ENCODE peak calls at places on chromosomes 7 and 10, in five cellular contexts. M is HAP-1, Y is fibroblast of the conjunctiva, U is ecto neural progenitor cell, D is BE2C. E is an unnamed sample.

GRCh38 chr10:113438660-113439059 is 114.2 kb upstream of the HABP2 start:
- DNase-seq in Y (peak; percentile 50), D (no peak), U (no peak), M (no peak), E (no peak)

GRCh38 chr10:118374404-118374803 is 32.3 kb upstream of the FAM204A start:
- DNase-seq in D (no peak), Y (no peak), M (no peak), U (no peak), E (no peak)

GRCh38 chr10:52771534-52772455 is 789 bp downstream of the MBL2 start:
- DNase-seq in D (no peak), Y (no peak), U (no peak), M (no peak), E (no peak)

GRCh38 chr10:89389254-89389653 is 3.2 kb upstream of the IFIT1 start:
- DNase-seq in U (no peak), M (no peak), Y (no peak), D (no peak), E (no peak)

GRCh38 chr10:121648078-121648477 is 49.8 kb upstream of the FGFR2 start:
- DNase-seq in M (no peak), D (no peak), Y (no peak), U (no peak), E (no peak)

GRCh38 chr7:142535123-142535779 is 214.0 kb upstream of the PRSS1 start:
- DNase-seq in M (peak; percentile 74), D (peak; percentile 80), Y (peak; percentile 84), U (peak; percentile 75), E (peak; percentile 19)

GRCh38 chr10:60944159-60944909 is at the start of gene RHOBTB1:
- DNase-seq in M (peak; percentile 81), Y (peak; percentile 41), U (peak; percentile 84), D (peak; percentile 84), E (peak; percentile 81)

GRCh38 chr7:26603631-26604030 is 260.8 kb downstream of the SKAP2 start:
- DNase-seq in Y (no peak), D (no peak), U (no peak), M (no peak), E (no peak)

GRCh38 chr7:101869901-101870290 is 52.5 kb downstream of the CUX1 start:
- DNase-seq in Y (no peak), U (no peak), M (no peak), D (no peak), E (no peak)

GRCh38 chr7:129911790-129912189 is 41.0 kb downstream of the UBE2H start:
- DNase-seq in U (no peak), D (no peak), M (no peak), Y (no peak), E (no peak)

GRCh38 chr7:47819054-47819920 is 129.0 kb downstream of the PKD1L1 start:
- DNase-seq in Y (peak; percentile 73), U (peak; percentile 64), M (peak; percentile 82), D (peak; percentile 75), E (peak; percentile 50)

GRCh38 chr10:114943000-114943399 is 5.0 kb downstream of the TRUB1 start:
- DNase-seq in U (no peak), M (no peak), Y (no peak), D (no peak), E (peak; percentile 24)

GRCh38 chr7:29921404-29922010 is 68.1 kb downstream of the SCRN1 start:
- DNase-seq in D (peak; percentile 63), M (peak; percentile 79), U (peak; percentile 69), Y (peak; percentile 33), E (no peak)

GRCh38 chr7:150406565-150407421 is 27.7 kb downstream of the ZNF775 start:
- DNase-seq in D (no peak), M (no peak), Y (no peak), U (no peak), E (no peak)

GRCh38 chr7:66779669-66780408 is 39.3 kb downstream of the RABGEF1 start:
- DNase-seq in M (no peak), Y (no peak), D (no peak), U (no peak), E (no peak)

GRCh38 chr10:7304110-7304509 is 106.7 kb downstream of the SFMBT2 start:
- DNase-seq in M (no peak), Y (no peak), D (no peak), U (no peak), E (no peak)

GRCh38 chr7:7719235-7719634 is 828 bp upstream of the RPA3 start:
- DNase-seq in U (no peak), M (peak; percentile 9), D (peak; percentile 68), Y (peak; percentile 99), E (no peak)

GRCh38 chr10:78685466-78686163 is 383.2 kb upstream of the ZMIZ1 start:
- DNase-seq in M (no peak), Y (no peak), D (no peak), U (peak; percentile 13), E (no peak)

GRCh38 chr7:100173806-100174495 is 3.2 kb downstream of the GPC2 start:
- DNase-seq in U (no peak), M (no peak), D (no peak), Y (no peak), E (no peak)

GRCh38 chr10:43255644-43256431 is 11.0 kb downstream of the RASGEF1A start:
- DNase-seq in Y (no peak), M (peak; percentile 74), U (peak; percentile 65), D (peak; percentile 48), E (no peak)

GRCh38 chr10:22022257-22023051 is 18.9 kb upstream of the DNAJC1 start:
- DNase-seq in D (peak; percentile 67), U (no peak), M (no peak), Y (no peak), E (peak; percentile 39)

GRCh38 chr10:31757374-31757773 is 171.3 kb downstream of the ARHGAP12 start:
- DNase-seq in M (no peak), D (peak; percentile 27), U (no peak), Y (no peak), E (no peak)

GRCh38 chr10:16779375-16779774 is 37.8 kb downstream of the RSU1 start:
- DNase-seq in M (peak; percentile 64), U (no peak), Y (no peak), D (no peak), E (no peak)

GRCh38 chr7:147803625-147804024 is 786.9 kb upstream of the C7orf33 start:
- DNase-seq in D (peak; percentile 57), Y (no peak), U (no peak), M (no peak), E (no peak)

GRCh38 chr10:5917305-5917704 is 27.3 kb downstream of the FBH1 start:
- DNase-seq in M (no peak), U (no peak), Y (no peak), D (no peak), E (no peak)

GRCh38 chr7:30465342-30466170 is 13.0 kb downstream of the NOD1 start:
- DNase-seq in U (no peak), Y (peak; percentile 40), M (no peak), D (no peak), E (no peak)

GRCh38 chr7:30237271-30237695 is 47.1 kb upstream of the ZNRF2 start:
- DNase-seq in Y (no peak), D (peak; percentile 14), U (no peak), M (no peak), E (no peak)

GRCh38 chr10:132148261-132149251 is 38.2 kb upstream of the DPYSL4 start:
- DNase-seq in U (no peak), D (peak; percentile 3), M (no peak), Y (no peak), E (peak; percentile 11)

GRCh38 chr10:61404771-61405170 is 48.4 kb downstream of the TMEM26 start:
- DNase-seq in M (no peak), D (no peak), U (no peak), Y (no peak), E (no peak)

GRCh38 chr10:29811751-29812427 is 177.1 kb upstream of the SVIL start:
- DNase-seq in M (no peak), U (no peak), Y (peak; percentile 91), D (no peak), E (peak; percentile 15)

E was measured in left ventricle myocardium inferior.